ENCODE peak calls at places on chromosomes 1 and 21, in four cellular contexts. E, X, O and U are unnamed samples.

GRCh38 chr1:94801919-94802546 is 18.1 kb upstream of the SLC44A3 start:
- DNase-seq in E (peak; percentile 67), X (peak; percentile 23), O (peak; percentile 53), U (peak; percentile 96)

GRCh38 chr1:29786791-29787732 is 550.7 kb downstream of the PTPRU start:
- DNase-seq in E (no peak), X (no peak), O (no peak), U (no peak)

GRCh38 chr1:244802556-244803239 is 32.8 kb upstream of the COX20 start:
- DNase-seq in E (no peak), X (no peak), O (no peak), U (no peak)

GRCh38 chr1:177969109-177969508 is 749 bp downstream of the SEC16B start:
- DNase-seq in E (no peak), X (no peak), O (no peak), U (peak; percentile 21)

GRCh38 chr1:219567341-219567947 is 45.5 kb downstream of the ZC3H11B start:
- DNase-seq in E (peak; percentile 36), X (no peak), O (no peak), U (peak; percentile 50)

GRCh38 chr1:68228833-68229232 is 3.5 kb downstream of the WLS start:
- DNase-seq in E (peak; percentile 10), X (no peak), O (no peak), U (peak; percentile 65)

GRCh38 chr1:201389066-201389465 is 10.1 kb downstream of the LAD1 start:
- DNase-seq in E (no peak), X (no peak), O (no peak), U (no peak)

GRCh38 chr1:77016371-77016770 is 149.1 kb downstream of the ST6GALNAC5 start:
- DNase-seq in E (no peak), X (no peak), O (no peak), U (no peak)

GRCh38 chr1:65762081-65762862 is 30.4 kb upstream of the PDE4B start:
- DNase-seq in E (peak; percentile 37), X (no peak), O (peak; percentile 70), U (peak; percentile 51)

GRCh38 chr1:231986631-231987291 is 360.2 kb downstream of the DISC1 start:
- DNase-seq in E (no peak), X (no peak), O (no peak), U (peak; percentile 79)

GRCh38 chr1:209291715-209292114 is 291.8 kb upstream of the CAMK1G start:
- DNase-seq in E (peak; percentile 8), X (no peak), O (no peak), U (peak; percentile 1)

GRCh38 chr1:49351744-49352143 is 575.1 kb upstream of the BEND5 start:
- DNase-seq in E (peak; percentile 1), X (no peak), O (no peak), U (peak; percentile 39)

GRCh38 chr1:58791106-58791505 is 7.3 kb upstream of the JUN start:
- DNase-seq in E (no peak), X (no peak), O (no peak), U (no peak)

GRCh38 chr1:157781048-157781447 is 4.1 kb upstream of the FCRL2 start:
- DNase-seq in E (no peak), X (no peak), O (no peak), U (no peak)

GRCh38 chr21:44802396-44803153 is 955 bp upstream of the UBE2G2 start:
- DNase-seq in E (peak; percentile 63), X (no peak), O (no peak), U (no peak)

GRCh38 chr1:186722711-186723309 is 42.6 kb upstream of the PTGS2 start:
- DNase-seq in E (peak; percentile 80), X (no peak), O (no peak), U (peak; percentile 41)

GRCh38 chr1:150601540-150601939 is 22.1 kb upstream of the MCL1 start:
- DNase-seq in E (no peak), X (no peak), O (no peak), U (no peak)

GRCh38 chr1:55168353-55168752 is 46.8 kb downstream of the USP24 start:
- DNase-seq in E (peak; percentile 61), X (no peak), O (no peak), U (no peak)

GRCh38 chr1:8464377-8464776 is 146.5 kb downstream of the SLC45A1 start:
- DNase-seq in E (peak; percentile 47), X (no peak), O (no peak), U (no peak)

GRCh38 chr1:209010831-209011230 is 572.7 kb upstream of the CAMK1G start:
- DNase-seq in E (no peak), X (no peak), O (no peak), U (no peak)

GRCh38 chr1:241235236-241235897 is 121.6 kb downstream of the RGS7 start:
- DNase-seq in E (peak; percentile 70), X (no peak), O (no peak), U (no peak)

GRCh38 chr1:36083635-36084501 is at the start of gene TEKT2:
- DNase-seq in E (peak; percentile 96), X (no peak), O (no peak), U (peak; percentile 22)

GRCh38 chr1:111730282-111730681 is 8.9 kb downstream of the INKA2 start:
- DNase-seq in E (no peak), X (no peak), O (no peak), U (no peak)

GRCh38 chr1:154556422-154556821 is 2.0 kb downstream of the UBE2Q1 start:
- DNase-seq in E (peak; percentile 68), X (peak; percentile 30), O (no peak), U (no peak)

GRCh38 chr1:234597894-234598293 is 12.1 kb downstream of the IRF2BP2 start:
- DNase-seq in E (peak; percentile 63), X (no peak), O (no peak), U (peak; percentile 69)

GRCh38 chr1:109933856-109934711 is 23.4 kb downstream of the CSF1 start:
- DNase-seq in E (no peak), X (no peak), O (no peak), U (peak; percentile 57)

GRCh38 chr1:67700692-67701410 is 15.8 kb downstream of the GADD45A start:
- DNase-seq in E (peak; percentile 81), X (no peak), O (no peak), U (peak; percentile 68)

GRCh38 chr1:89657886-89658285 is 25.0 kb downstream of the LRRC8C start:
- DNase-seq in E (no peak), X (no peak), O (no peak), U (no peak)

GRCh38 chr1:58211857-58212256 is 334.7 kb downstream of the OMA1 start:
- DNase-seq in E (no peak), X (no peak), O (no peak), U (no peak)

GRCh38 chr1:222129041-222129440 is 387.2 kb upstream of the DUSP10 start:
- DNase-seq in E (no peak), X (no peak), O (no peak), U (no peak)

GRCh38 chr1:114352797-114353196 is 158.2 kb downstream of the TRIM33 start:
- DNase-seq in E (peak; percentile 12), X (no peak), O (no peak), U (no peak)

GRCh38 chr1:166951050-166951449 is 24.3 kb downstream of the ILDR2 start:
- DNase-seq in E (no peak), X (no peak), O (no peak), U (no peak)
- TF ChIP-seq CTCF in E (no peak), X (no peak), O (no peak), U (no peak)

GRCh38 chr1:23485002-23485332 is 988 bp upstream of the ASAP3 start:
- DNase-seq in E (no peak), X (no peak), O (no peak), U (no peak)
- H3K4me3 ChIP-seq in E (peak overlapping the region; percentile 83), X (no peak overlapping the region), O (peak overlapping the region; percentile 77), U (peak overlapping the region; percentile 67)

GRCh38 chr1:205746757-205747412 is 3.1 kb downstream of the NUCKS1 start:
- DNase-seq in E (no peak), X (no peak), O (no peak), U (peak; percentile 21)

GRCh38 chr1:205750683-205751651 is 985 bp upstream of the NUCKS1 start:
- DNase-seq in E (peak; percentile 67), X (no peak), O (no peak), U (no peak)

GRCh38 chr1:205748398-205749093 is 1.4 kb downstream of the NUCKS1 start:
- DNase-seq in E (peak; percentile 47), X (no peak), O (no peak), U (peak; percentile 85)

GRCh38 chr1:205749826-205750682 is at the start of gene NUCKS1:
- DNase-seq in E (peak; percentile 99), X (peak; percentile 96), O (peak; percentile 98), U (peak; percentile 99)

GRCh38 chr1:205749094-205749825 is 722 bp downstream of the NUCKS1 start:
- DNase-seq in E (peak; percentile 96), X (peak; percentile 96), O (peak; percentile 67), U (peak; percentile 97)
- TF ChIP-seq CTCF in E (no peak), X (peak; percentile 10), O (no peak), U (no peak)

DNA sequence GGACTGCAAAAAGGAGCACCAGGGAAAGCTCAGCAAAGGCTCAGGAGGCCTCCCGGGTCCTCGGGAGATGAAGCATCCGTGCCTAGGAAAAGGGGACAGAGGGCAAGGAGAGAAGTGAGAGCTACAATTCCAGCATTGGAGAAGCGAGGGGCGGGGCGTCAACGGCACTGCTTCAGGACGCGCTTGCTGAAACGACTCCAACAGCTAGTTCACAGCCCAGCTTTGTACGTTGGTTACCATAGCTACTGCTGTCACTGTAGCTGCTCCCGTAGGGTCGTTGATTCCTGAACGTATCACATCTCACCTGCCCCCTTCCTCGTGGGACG is 63.1 kb downstream of the TOR1AIP2 start:
- DNase-seq in E (no peak), X (peak; percentile 68), O (no peak), U (no peak)
- H3K4me3 ChIP-seq in E (peak overlapping the region; percentile 77), X (no peak overlapping the region), O (peak overlapping the region; percentile 58), U (peak overlapping the region; percentile 58)

GRCh38 chr1:93679546-93679945 is 2.1 kb downstream of the BCAR3 start:
- DNase-seq in E (no peak), X (no peak), O (no peak), U (peak; percentile 83)

GRCh38 chr1:93678966-93679480 is 2.6 kb downstream of the BCAR3 start:
- DNase-seq in E (no peak), X (no peak), O (no peak), U (peak; percentile 63)

GRCh38 chr1:93680121-93681094 is 1.2 kb downstream of the BCAR3 start:
- DNase-seq in E (peak; percentile 97), X (peak; percentile 82), O (no peak), U (peak; percentile 91)

GRCh38 chr1:93681549-93682412 is at the start of gene BCAR3:
- DNase-seq in E (peak; percentile 87), X (peak; percentile 82), O (no peak), U (peak; percentile 82)

GRCh38 chr1:93681095-93681548 is 515 bp downstream of the BCAR3 start:
- DNase-seq in E (no peak), X (peak; percentile 44), O (no peak), U (peak; percentile 43)
- TF ChIP-seq CTCF in E (no peak), X (no peak), O (no peak), U (no peak)

GRCh38 chr1:61053281-61053711 is 29.1 kb upstream of the NFIA start:
- DNase-seq in E (no peak), X (no peak), O (no peak), U (no peak)

GRCh38 chr1:61052393-61053280 is 29.7 kb upstream of the NFIA start:
- DNase-seq in E (peak; percentile 69), X (no peak), O (no peak), U (no peak)

GRCh38 chr1:61055110-61055614 is 27.2 kb upstream of the NFIA start:
- DNase-seq in E (no peak), X (no peak), O (no peak), U (peak; percentile 55)

GRCh38 chr1:61054636-61055035 is 27.7 kb upstream of the NFIA start:
- DNase-seq in E (peak; percentile 33), X (no peak), O (no peak), U (peak; percentile 23)

GRCh38 chr1:61053712-61054608 is 28.4 kb upstream of the NFIA start:
- DNase-seq in E (peak; percentile 58), X (peak; percentile 77), O (no peak), U (no peak)
- H3K4me3 ChIP-seq in E (peak overlapping the region; percentile 83), X (no peak overlapping the region), O (no peak overlapping the region), U (peak overlapping the region; percentile 44)